ENCODE peak calls at places on chromosome 15, in eight cellular contexts. Y is DND-41, B is fibroblast of lung, W is suprapubic skin, N is right cardiac atrium, C is astrocyte, T is HCT116, J is left ventricle myocardium inferior. G is an unnamed sample.

GRCh38 chr15:75367406-75367912 is 948 bp downstream of the MAN2C1 start:
- DNase-seq in Y (no peak), B (no peak), W (no peak), N (no peak), C (no peak), T (no peak), J (no peak), G (no peak)

GRCh38 chr15:58627706-58628105 is 121.8 kb downstream of the ADAM10 start:
- DNase-seq in Y (no peak), B (no peak), W (no peak), N (no peak), C (no peak), T (no peak), J (no peak), G (no peak)

GRCh38 chr15:68578175-68578959 is 426 bp upstream of the CORO2B start:
- DNase-seq in Y (no peak), B (peak; percentile 69), W (peak; percentile 86), N (peak; percentile 87), C (peak; percentile 41), T (no peak), J (peak; percentile 82), G (no peak)

GRCh38 chr15:61390138-61390537 is 161.0 kb upstream of the RORA start:
- DNase-seq in Y (no peak), B (no peak), W (no peak), N (no peak), C (no peak), T (no peak), J (no peak), G (peak; percentile 48)

GRCh38 chr15:24848050-24848449 is 106.7 kb upstream of the SNRPN start:
- DNase-seq in Y (no peak), B (peak; percentile 45), W (no peak), N (peak; percentile 37), C (peak; percentile 24), T (no peak), J (peak; percentile 39), G (no peak)

GRCh38 chr15:78917888-78918287 is 27.0 kb downstream of the CTSH start:
- DNase-seq in Y (no peak), B (no peak), W (no peak), N (no peak), C (no peak), T (no peak), J (no peak), G (no peak)

GRCh38 chr15:93152264-93152884 is 63.4 kb upstream of the RGMA start:
- DNase-seq in Y (peak; percentile 55), B (no peak), W (no peak), N (no peak), C (no peak), T (no peak), J (no peak), G (no peak)

GRCh38 chr15:75725719-75726607 is 13.3 kb upstream of the CSPG4 start:
- DNase-seq in Y (no peak), B (no peak), W (peak; percentile 40), N (no peak), C (no peak), T (no peak), J (no peak), G (no peak)

GRCh38 chr15:96312641-96313335 is 17.7 kb upstream of the NR2F2 start:
- DNase-seq in Y (no peak), B (no peak), W (no peak), N (no peak), C (no peak), T (no peak), J (no peak), G (no peak)

GRCh38 chr15:29035571-29036285 is 150.0 kb downstream of the APBA2 start:
- DNase-seq in Y (no peak), B (no peak), W (no peak), N (no peak), C (no peak), T (no peak), J (no peak), G (no peak)

GRCh38 chr15:48396020-48396419 is 64.8 kb downstream of the DUT start:
- DNase-seq in Y (no peak), B (no peak), W (no peak), N (no peak), C (no peak), T (no peak), J (no peak), G (no peak)

GRCh38 chr15:78033864-78034263 is 43.6 kb downstream of the TBC1D2B start:
- DNase-seq in Y (peak; percentile 60), B (no peak), W (no peak), N (no peak), C (no peak), T (no peak), J (no peak), G (peak; percentile 62)

GRCh38 chr15:68733666-68734065 is 87.0 kb downstream of the ANP32A start:
- DNase-seq in Y (no peak), B (no peak), W (no peak), N (no peak), C (no peak), T (no peak), J (no peak), G (peak; percentile 6)

GRCh38 chr15:69160976-69161877 is 792 bp downstream of the GLCE start:
- DNase-seq in Y (peak; percentile 30), B (peak; percentile 28), W (peak; percentile 79), N (peak; percentile 31), C (no peak), T (peak; percentile 16), J (peak; percentile 44), G (peak; percentile 18)

GRCh38 chr15:38867556-38867955 is 302.9 kb upstream of the RASGRP1 start:
- DNase-seq in Y (no peak), B (no peak), W (no peak), N (no peak), C (no peak), T (no peak), J (no peak), G (no peak)

GRCh38 chr15:85494035-85494793 is 113.8 kb downstream of the AKAP13 start:
- DNase-seq in Y (no peak), B (peak; percentile 93), W (no peak), N (no peak), C (peak; percentile 92), T (peak; percentile 93), J (no peak), G (no peak)

GRCh38 chr15:78811124-78811824 is at the start of gene ADAMTS7:
- DNase-seq in Y (no peak), B (peak; percentile 70), W (peak; percentile 77), N (peak; percentile 83), C (peak; percentile 46), T (peak; percentile 46), J (peak; percentile 82), G (peak; percentile 73)

GRCh38 chr15:45387379-45388007 is 9.1 kb upstream of the GATM start:
- DNase-seq in Y (no peak), B (no peak), W (no peak), N (no peak), C (no peak), T (no peak), J (no peak), G (no peak)
- H3K4me1 ChIP-seq in Y (no peaks in the 10 kb centered on the region), B (no peaks in the 10 kb centered on the region), W (peaks cover 37% of the 10 kb centered on the region), N (no peaks in the 10 kb centered on the region), C (no peaks in the 10 kb centered on the region), T (no peaks in the 10 kb centered on the region), J (peaks cover 45% of the 10 kb centered on the region), G (peaks cover 13% of the 10 kb centered on the region)

DNA sequence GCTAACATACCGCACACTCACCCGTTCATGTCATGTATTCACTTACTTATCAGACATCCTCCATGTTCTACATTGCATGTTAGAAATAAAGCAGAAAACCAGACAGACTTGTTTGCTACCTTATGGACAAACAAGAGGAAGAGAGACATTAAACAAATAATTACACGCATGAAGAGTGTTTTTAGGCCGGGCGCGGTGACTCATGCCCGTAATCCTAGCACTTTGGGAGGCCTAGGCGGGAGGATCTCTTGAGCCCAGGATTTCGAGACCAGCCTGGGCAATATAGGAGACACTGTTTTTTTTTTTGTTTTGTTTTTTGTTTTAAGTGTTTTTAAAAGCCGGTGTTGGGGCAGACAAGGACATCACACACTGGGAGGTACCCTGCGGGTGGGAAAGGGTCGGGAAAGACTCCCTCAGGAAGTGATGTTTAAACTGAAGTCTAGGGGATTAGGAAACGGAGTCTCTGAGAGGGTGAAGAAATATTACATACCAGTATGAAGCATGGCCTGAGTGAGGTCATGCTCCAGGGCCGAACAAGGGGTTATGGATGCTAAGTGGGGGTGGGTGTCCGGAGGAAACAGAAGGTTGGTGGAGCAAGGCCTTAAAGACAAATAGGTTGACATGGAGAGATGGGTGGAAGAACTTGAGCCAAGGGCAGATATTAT is 2.1 kb upstream of the USP3 start:
- DNase-seq in Y (no peak), B (no peak), W (no peak), N (peak; percentile 22), C (no peak), T (no peak), J (no peak), G (no peak)
- H3K4me1 ChIP-seq in Y (peaks cover 34% of the 10 kb centered on the region), B (peaks cover 26% of the 10 kb centered on the region), W (peaks cover 54% of the 10 kb centered on the region), N (peaks cover 6% of the 10 kb centered on the region), C (peaks cover 40% of the 10 kb centered on the region), T (peaks cover 53% of the 10 kb centered on the region), J (peaks cover 61% of the 10 kb centered on the region), G (peaks cover 36% of the 10 kb centered on the region)

DNA sequence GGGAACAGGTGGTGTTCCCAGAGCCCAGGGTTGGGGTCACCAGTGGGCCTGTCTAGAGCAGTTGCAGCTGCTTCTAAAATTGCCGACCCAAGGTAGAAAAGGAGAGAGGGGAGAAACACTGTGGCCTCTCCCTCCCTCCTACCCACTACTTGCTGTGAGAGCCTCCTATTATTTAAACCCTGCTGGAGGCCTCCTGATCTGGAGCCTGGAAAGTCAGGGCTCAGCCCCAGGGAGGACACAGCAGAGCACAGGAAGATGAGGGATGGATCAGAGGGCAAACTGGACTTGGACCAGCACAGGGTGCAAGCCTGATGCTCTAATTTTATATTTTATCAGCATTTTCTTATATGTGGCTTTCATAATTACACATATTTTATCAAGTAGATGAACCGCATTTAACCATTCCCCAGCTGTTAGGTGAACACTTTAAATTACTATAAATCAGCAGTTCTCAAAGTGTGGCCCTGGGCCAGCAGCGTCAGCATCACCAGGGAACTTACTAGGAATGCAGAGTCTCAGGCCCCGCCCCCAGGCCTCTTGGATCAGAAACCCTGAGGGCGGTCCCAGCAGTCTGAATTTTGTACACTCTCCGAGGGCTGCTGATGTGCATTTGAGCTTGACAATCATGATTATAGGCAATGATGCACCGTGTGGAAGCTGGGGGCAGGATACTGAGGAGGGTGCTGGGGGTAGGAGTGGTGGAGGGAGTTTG is 26.7 kb downstream of the SMAD3 start:
- DNase-seq in Y (no peak), B (no peak), W (no peak), N (no peak), C (no peak), T (no peak), J (no peak), G (no peak)
- H3K4me1 ChIP-seq in Y (no peaks in the 10 kb centered on the region), B (peaks cover 64% of the 10 kb centered on the region), W (peaks cover 71% of the 10 kb centered on the region), N (peaks cover 53% of the 10 kb centered on the region), C (peaks cover 64% of the 10 kb centered on the region), T (peaks cover 86% of the 10 kb centered on the region), J (peaks cover 71% of the 10 kb centered on the region), G (peaks cover 40% of the 10 kb centered on the region)

DNA sequence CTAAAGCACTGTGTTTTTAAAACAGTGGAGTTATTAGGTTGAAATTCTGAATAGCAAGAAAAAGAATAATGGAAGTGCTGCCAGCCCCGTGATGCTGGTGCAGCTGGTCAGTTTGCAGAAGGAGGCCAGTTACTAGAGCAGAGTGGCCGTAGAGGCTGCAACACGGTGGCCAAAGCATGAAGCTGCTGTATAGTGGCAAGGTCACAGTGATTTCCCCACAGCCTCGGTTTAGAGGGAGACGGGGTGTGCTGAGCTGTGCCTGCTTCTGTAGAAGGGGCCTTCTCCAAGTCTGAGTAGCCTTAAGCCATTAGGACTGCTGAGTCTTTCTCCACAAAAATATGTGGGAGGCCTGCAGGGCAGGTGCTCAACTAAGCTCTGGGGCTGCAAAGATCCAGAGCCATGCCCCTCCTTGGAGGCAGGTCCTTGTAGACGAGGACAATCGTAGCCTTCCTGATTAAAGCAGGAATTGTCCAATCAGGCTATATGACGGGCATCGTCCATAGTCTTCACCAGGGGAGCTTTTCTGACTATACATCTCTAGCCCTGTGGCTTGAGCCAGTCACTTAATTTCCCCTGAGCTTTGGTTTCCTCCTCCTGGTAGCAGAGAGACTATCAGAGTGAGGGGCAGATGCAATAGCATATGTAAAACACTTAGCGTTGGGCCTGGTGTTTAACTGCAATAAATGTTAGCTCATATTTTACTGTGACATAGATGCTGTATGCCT is 151.6 kb downstream of the PGPEP1L start:
- DNase-seq in Y (no peak), B (no peak), W (no peak), N (no peak), C (no peak), T (no peak), J (no peak), G (no peak)
- H3K4me1 ChIP-seq in Y (peaks cover 56% of the 10 kb centered on the region), B (peaks cover 33% of the 10 kb centered on the region), W (peaks cover 79% of the 10 kb centered on the region), N (peaks cover 19% of the 10 kb centered on the region), C (peaks cover 66% of the 10 kb centered on the region), T (peaks cover 31% of the 10 kb centered on the region), J (peaks cover 81% of the 10 kb centered on the region), G (peaks cover 22% of the 10 kb centered on the region)

G was measured in MM.1S.